ENCODE peak calls at places on chromosomes 13 and 19, in six cellular contexts. Y is HEK293T, G is A549, K is K562, S is HepG2, V is GM12878. C is an unnamed sample.

GRCh38 chr19:51548213-51548651 is 16.8 kb upstream of the SIGLEC6 start:
- DNase-seq in V (no peak), S (no peak), G (no peak), K (peak; percentile 53), Y (no peak), C (no peak)

GRCh38 chr13:89726690-89727435 is 1620.6 kb upstream of the MIR17HG start:
- DNase-seq in V (no peak), Y (no peak), K (no peak), S (no peak), G (no peak), C (peak; percentile 46)

GRCh38 chr13:33229446-33230177 is 55.9 kb downstream of the STARD13 start:
- DNase-seq in Y (no peak), G (no peak), V (no peak), S (peak; percentile 92), K (no peak), C (no peak)

GRCh38 chr19:9947441-9947840 is 11.1 kb upstream of the OLFM2 start:
- DNase-seq in G (no peak), Y (no peak), K (peak; percentile 59), V (no peak), S (no peak), C (no peak)

GRCh38 chr13:106083620-106084350 is 451.7 kb downstream of the EFNB2 start:
- DNase-seq in Y (no peak), K (no peak), V (no peak), S (peak; percentile 6), G (no peak), C (peak; percentile 54)

GRCh38 chr13:40113644-40114304 is 458.3 kb downstream of the COG6 start:
- DNase-seq in V (no peak), K (no peak), Y (no peak), S (no peak), G (no peak), C (no peak)

GRCh38 chr13:113802090-113802531 is 43.1 kb downstream of the TMEM255B start:
- DNase-seq in G (peak; percentile 15), V (no peak), S (peak; percentile 13), Y (no peak), K (peak; percentile 25), C (peak; percentile 72)

GRCh38 chr19:21789761-21790160 is 22.4 kb upstream of the ZNF100 start:
- DNase-seq in V (no peak), K (no peak), S (no peak), Y (no peak), G (no peak), C (no peak)

GRCh38 chr19:16473875-16474397 is 2.2 kb upstream of the EPS15L1 start:
- DNase-seq in V (no peak), K (no peak), G (no peak), Y (no peak), S (no peak), C (no peak)

GRCh38 chr13:48400820-48401219 is 12.1 kb downstream of the LPAR6 start:
- DNase-seq in S (no peak), Y (no peak), G (no peak), K (no peak), V (peak; percentile 25), C (peak; percentile 46)

GRCh38 chr19:50796634-50797428 is 6.6 kb downstream of the ACP4 start:
- DNase-seq in K (no peak), V (no peak), S (no peak), G (no peak), Y (no peak), C (no peak)

GRCh38 chr19:12843328-12843727 is 5.0 kb downstream of the MAST1 start:
- DNase-seq in K (no peak), S (no peak), G (no peak), Y (no peak), V (no peak), C (no peak)

GRCh38 chr13:85654227-85654626 is 145.0 kb downstream of the SLITRK6 start:
- DNase-seq in K (no peak), G (no peak), Y (no peak), V (no peak), S (no peak), C (no peak)

GRCh38 chr19:18562086-18562485 is 4.4 kb downstream of the KXD1 start:
- DNase-seq in S (no peak), Y (no peak), K (no peak), V (no peak), G (no peak), C (no peak)

GRCh38 chr13:103810026-103810425 is 743.8 kb upstream of the SLC10A2 start:
- DNase-seq in K (no peak), S (no peak), V (no peak), G (no peak), Y (no peak), C (no peak)

GRCh38 chr19:23887642-23888041 is 27.0 kb upstream of the ZNF726 start:
- DNase-seq in Y (no peak), K (no peak), V (no peak), G (no peak), S (peak; percentile 69), C (no peak)

GRCh38 chr19:33374406-33374703 is 846 bp downstream of the CEBPG start:
- DNase-seq in V (no peak), G (no peak), S (no peak), Y (no peak), K (no peak), C (peak; percentile 27)

GRCh38 chr19:33375156-33375744 is 1.7 kb downstream of the CEBPG start:
- DNase-seq in G (no peak), Y (no peak), S (no peak), K (no peak), V (no peak), C (no peak)

GRCh38 chr19:33376423-33376822 is 2.9 kb downstream of the CEBPG start:
- DNase-seq in V (no peak), G (peak; percentile 81), S (peak; percentile 45), K (no peak), Y (no peak), C (peak; percentile 87)

GRCh38 chr19:33376931-33377557 is 3.5 kb downstream of the CEBPG start:
- DNase-seq in K (no peak), S (no peak), G (no peak), Y (no peak), V (no peak), C (no peak)

GRCh38 chr19:33375760-33376159 is 2.3 kb downstream of the CEBPG start:
- DNase-seq in G (no peak), Y (no peak), V (no peak), S (peak; percentile 46), K (no peak), C (peak; percentile 51)
- TF ChIP-seq BHLHE40 in G (no peak), Y (no peak), V (no peak), S (no peak), K (no peak), C (no peak)

GRCh38 chr13:94825507-94825906 is 113.2 kb upstream of the SOX21 start:
- DNase-seq in V (no peak), Y (no peak), K (no peak), G (no peak), S (no peak), C (no peak)
- TF ChIP-seq BHLHE40 in V (no peak), Y (no peak), K (no peak), G (no peak), S (no peak), C (no peak)

DNA sequence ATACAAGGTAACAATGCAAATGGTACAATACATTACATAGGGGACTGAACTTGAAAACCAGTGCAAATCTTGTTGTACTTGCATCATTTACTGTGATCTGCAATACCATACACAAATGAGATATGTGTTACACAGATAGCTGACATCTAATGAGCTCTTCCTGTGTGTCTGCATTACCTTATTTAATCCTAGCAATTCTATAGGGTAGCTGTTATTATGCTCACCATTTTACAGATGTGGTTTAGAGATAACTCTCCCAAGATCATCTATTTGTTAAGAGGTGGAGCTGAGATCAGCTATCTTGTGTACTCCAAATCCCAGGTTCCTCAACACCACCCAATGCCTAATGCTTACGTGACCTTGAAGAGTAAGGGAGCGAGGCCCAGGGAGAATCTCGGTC is 21.4 kb upstream of the SERP2 start:
- DNase-seq in S (no peak), V (no peak), K (no peak), G (no peak), Y (no peak), C (no peak)
- TF ChIP-seq BHLHE40 in S (no peak), V (no peak), K (no peak), G (no peak), Y (no peak), C (no peak)

DNA sequence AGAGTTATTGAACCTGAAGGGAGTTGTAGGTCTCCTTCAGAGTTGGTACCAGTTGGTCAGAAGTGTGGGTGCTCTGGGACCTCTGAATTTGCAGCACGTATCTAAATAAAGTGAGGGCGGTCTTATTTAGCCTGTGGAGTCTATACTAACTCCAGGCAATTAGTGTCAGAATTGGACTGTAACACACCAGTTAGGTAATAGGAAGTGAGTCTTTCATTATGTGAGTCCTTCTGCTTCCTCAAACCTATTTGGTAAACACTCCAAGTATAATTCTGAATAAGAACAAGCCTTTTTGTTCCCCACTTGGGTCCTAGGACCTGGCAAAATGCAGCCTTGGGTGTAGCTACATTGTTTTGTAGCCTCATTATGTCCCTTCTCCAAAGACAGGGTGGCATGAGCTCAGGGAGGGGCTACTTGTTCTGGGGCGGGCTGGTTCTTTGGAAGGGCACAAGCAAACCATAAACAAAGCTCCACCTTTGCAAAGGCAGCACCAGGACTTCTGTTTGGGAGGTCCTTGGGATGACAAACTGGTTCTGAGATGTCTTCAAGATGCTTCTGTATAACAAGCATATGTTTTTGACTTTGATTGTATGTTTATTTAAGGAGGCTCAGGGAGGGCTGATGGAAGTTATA is 418.0 kb downstream of the ZNF536 start:
- DNase-seq in S (no peak), Y (no peak), K (no peak), G (no peak), V (no peak), C (no peak)
- TF ChIP-seq BHLHE40 in S (no peak), Y (no peak), K (no peak), G (no peak), V (no peak), C (no peak)

GRCh38 chr19:33813391-33814101 is 16.9 kb downstream of the KCTD15 start:
- DNase-seq in K (no peak), S (no peak), V (no peak), G (no peak), Y (no peak), C (no peak)
- TF ChIP-seq BHLHE40 in K (no peak), S (no peak), V (no peak), G (no peak), Y (no peak), C (no peak)

C was measured in IMR-90.